ENCODE peak calls at places on chromosome 17, in four cellular contexts. Q is body of pancreas, R is endothelial cell of umbilical vein, P is H1. E is an unnamed sample.

GRCh38 chr17:46003907-46004748 is 5.1 kb downstream of the STH start:
- DNase-seq in Q (peak; percentile 94), R (no peak), P (no peak), E (peak; percentile 81)

GRCh38 chr17:2195729-2196128 is 107.9 kb downstream of the SMG6 start:
- DNase-seq in Q (no peak), R (no peak), P (no peak), E (no peak)

GRCh38 chr17:56994009-56994792 is 16.3 kb downstream of the SCPEP1 start:
- DNase-seq in Q (no peak), R (no peak), P (no peak), E (no peak)

GRCh38 chr17:78739331-78739853 is 42.7 kb downstream of the CYTH1 start:
- DNase-seq in Q (no peak), R (no peak), P (no peak), E (no peak)

GRCh38 chr17:28570716-28571254 is 539 bp downstream of the PIGS start:
- DNase-seq in Q (peak; percentile 32), R (peak; percentile 37), P (no peak), E (peak; percentile 65)

GRCh38 chr17:74280093-74280513 is 6.1 kb downstream of the DNAI2 start:
- DNase-seq in Q (no peak), R (no peak), P (no peak), E (no peak)

GRCh38 chr17:37399404-37399803 is 7.2 kb downstream of the ACACA start:
- DNase-seq in Q (no peak), R (no peak), P (no peak), E (no peak)

GRCh38 chr17:71803656-71804284 is 317.1 kb upstream of the SOX9 start:
- DNase-seq in Q (peak; percentile 47), R (no peak), P (no peak), E (no peak)

GRCh38 chr17:10117581-10118001 is 80.8 kb downstream of the GAS7 start:
- DNase-seq in Q (no peak), R (no peak), P (no peak), E (no peak)

GRCh38 chr17:75832164-75832651 is 12.0 kb downstream of the UNC13D start:
- DNase-seq in Q (no peak), R (no peak), P (no peak), E (no peak)

GRCh38 chr17:49518346-49519078 is 23.4 kb downstream of the NGFR start:
- DNase-seq in Q (no peak), R (no peak), P (no peak), E (no peak)

GRCh38 chr17:59180626-59181025 is 25.1 kb downstream of the PRR11 start:
- DNase-seq in Q (no peak), R (no peak), P (no peak), E (no peak)

GRCh38 chr17:40915721-40916256 is 21.7 kb downstream of the KRT23 start:
- DNase-seq in Q (no peak), R (no peak), P (no peak), E (no peak)

GRCh38 chr17:39213852-39214251 is 11.9 kb downstream of the STAC2 start:
- DNase-seq in Q (no peak), R (no peak), P (no peak), E (no peak)

GRCh38 chr17:55314784-55315491 is 50.2 kb downstream of the HLF start:
- DNase-seq in Q (no peak), R (no peak), P (no peak), E (no peak)

GRCh38 chr17:66357037-66357436 is 54.6 kb downstream of the PRKCA start:
- DNase-seq in Q (no peak), R (no peak), P (no peak), E (no peak)

GRCh38 chr17:40065771-40066510 is 3.2 kb downstream of the THRA start:
- DNase-seq in Q (no peak), R (no peak), P (no peak), E (no peak)

GRCh38 chr17:51676691-51677487 is 416.5 kb downstream of the UTP18 start:
- DNase-seq in Q (no peak), R (no peak), P (no peak), E (no peak)

GRCh38 chr17:50359005-50359699 is 13.2 kb downstream of the XYLT2 start:
- DNase-seq in Q (no peak), R (no peak), P (no peak), E (peak; percentile 52)

GRCh38 chr17:36921131-36921851 is 16.0 kb upstream of the LHX1 start:
- DNase-seq in Q (no peak), R (no peak), P (no peak), E (no peak)

GRCh38 chr17:77322534-77323412 is 182.0 kb downstream of the SEC14L1 start:
- DNase-seq in Q (peak; percentile 76), R (peak; percentile 82), P (no peak), E (peak; percentile 81)

GRCh38 chr17:78124081-78124835 is 4.3 kb downstream of the TMC6 start:
- DNase-seq in Q (no peak), R (no peak), P (no peak), E (peak; percentile 46)

GRCh38 chr17:74089869-74090464 is 113.5 kb upstream of the RPL38 start:
- DNase-seq in Q (no peak), R (no peak), P (peak; percentile 61), E (peak; percentile 64)

GRCh38 chr17:74374786-74375185 is 7.5 kb downstream of the GPR142 start:
- DNase-seq in Q (no peak), R (no peak), P (no peak), E (no peak)

GRCh38 chr17:45226620-45227019 is 4.9 kb downstream of the FMNL1 start:
- DNase-seq in Q (no peak), R (no peak), P (no peak), E (no peak)

GRCh38 chr17:45332989-45333701 is 16.3 kb upstream of the MAP3K14 start:
- DNase-seq in Q (no peak), R (no peak), P (no peak), E (no peak)

GRCh38 chr17:66570353-66571195 is 264.3 kb upstream of the CACNG5 start:
- DNase-seq in Q (no peak), R (no peak), P (no peak), E (no peak)

GRCh38 chr17:44065668-44066203 is 735 bp downstream of the LSM12 start:
- DNase-seq in Q (no peak), R (peak; percentile 30), P (no peak), E (no peak)

GRCh38 chr17:47847341-47848197 is 3.4 kb downstream of the SP6 start:
- DNase-seq in Q (no peak), R (no peak), P (no peak), E (no peak)
- H3K27me3 ChIP-seq in Q (no peaks in the 10 kb centered on the region), R (peaks cover 1% of the 10 kb centered on the region), P (peaks cover 76% of the 10 kb centered on the region), E (no peaks in the 10 kb centered on the region)

GRCh38 chr17:8248751-8249607 is at the start of gene PFAS:
- DNase-seq in Q (peak; percentile 95), R (peak; percentile 90), P (peak; percentile 77), E (peak; percentile 96)
- TF ChIP-seq POLR2A in Q (peak; percentile 16), R (peak; percentile 79), P (peak; percentile 71), E (peak; percentile 49)

GRCh38 chr17:81987161-81987770 is 9.8 kb downstream of the ASPSCR1 start:
- DNase-seq in Q (no peak), R (no peak), P (no peak), E (no peak)

GRCh38 chr17:81983639-81984373 is 6.4 kb downstream of the ASPSCR1 start:
- DNase-seq in Q (no peak), R (no peak), P (no peak), E (no peak)

GRCh38 chr17:81983011-81983638 is 5.7 kb downstream of the ASPSCR1 start:
- DNase-seq in Q (no peak), R (no peak), P (no peak), E (no peak)

GRCh38 chr17:81986606-81987005 is 9.2 kb downstream of the ASPSCR1 start:
- DNase-seq in Q (no peak), R (no peak), P (no peak), E (no peak)

GRCh38 chr17:81984773-81985410 is 7.5 kb downstream of the ASPSCR1 start:
- DNase-seq in Q (no peak), R (no peak), P (no peak), E (no peak)
- H3K27me3 ChIP-seq in Q (no peaks in the 10 kb centered on the region), R (no peaks in the 10 kb centered on the region), P (no peaks in the 10 kb centered on the region), E (no peaks in the 10 kb centered on the region)

DNA sequence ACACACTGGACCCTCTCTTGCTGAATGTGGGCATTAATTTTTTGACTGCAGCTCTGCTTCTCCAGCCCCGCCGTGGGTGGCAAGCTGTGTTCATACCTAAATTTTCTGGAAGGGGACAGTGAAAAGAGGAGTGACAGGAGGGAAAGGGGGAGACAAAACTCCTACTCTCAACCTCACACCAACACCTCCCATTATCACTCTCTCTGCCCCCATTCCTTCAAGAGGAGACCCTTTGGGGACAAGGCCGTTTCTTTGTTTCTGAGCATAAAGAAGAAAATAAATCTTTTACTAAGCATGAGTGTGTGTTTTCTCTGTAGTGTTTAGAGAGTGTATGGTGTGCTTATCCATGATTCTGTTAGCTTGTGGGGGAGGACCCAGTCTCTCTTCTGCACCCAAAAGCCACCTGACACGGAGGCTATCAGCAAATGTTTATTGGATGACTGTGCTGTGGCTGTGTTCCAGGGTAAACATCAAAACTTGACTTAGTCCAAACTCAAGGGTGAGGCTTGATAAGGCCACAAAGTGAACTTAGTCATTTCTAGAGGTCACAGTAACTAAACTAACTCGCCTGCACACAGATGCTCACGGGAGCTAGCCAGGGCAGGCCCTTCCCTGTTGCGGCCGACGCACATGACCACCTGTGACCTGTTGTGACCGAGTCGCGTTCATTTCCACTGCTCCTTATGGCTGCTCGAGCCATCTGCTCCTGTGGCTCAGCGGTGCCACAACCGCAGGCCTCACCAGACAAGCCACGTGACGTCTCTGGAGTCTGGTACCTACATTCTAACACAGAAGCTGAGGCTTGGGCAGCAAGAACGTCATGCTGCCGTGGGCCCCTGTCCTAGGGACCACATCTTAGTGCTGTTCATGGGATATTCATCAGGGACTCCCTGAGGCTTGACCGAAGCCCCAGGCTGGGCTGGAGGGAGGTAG is 9.8 kb upstream of the MED11 start:
- DNase-seq in Q (peak; percentile 89), R (peak; percentile 55), P (no peak), E (peak; percentile 73)
- TF ChIP-seq POLR2A in Q (no peak), R (peak; percentile 25), P (no peak), E (no peak)

GRCh38 chr17:17787568-17787967 is 49.2 kb downstream of the SREBF1 start:
- DNase-seq in Q (no peak), R (no peak), P (no peak), E (no peak)
- H3K27me3 ChIP-seq in Q (no peaks in the 10 kb centered on the region), R (no peaks in the 10 kb centered on the region), P (peaks cover 43% of the 10 kb centered on the region), E (no peaks in the 10 kb centered on the region)

DNA sequence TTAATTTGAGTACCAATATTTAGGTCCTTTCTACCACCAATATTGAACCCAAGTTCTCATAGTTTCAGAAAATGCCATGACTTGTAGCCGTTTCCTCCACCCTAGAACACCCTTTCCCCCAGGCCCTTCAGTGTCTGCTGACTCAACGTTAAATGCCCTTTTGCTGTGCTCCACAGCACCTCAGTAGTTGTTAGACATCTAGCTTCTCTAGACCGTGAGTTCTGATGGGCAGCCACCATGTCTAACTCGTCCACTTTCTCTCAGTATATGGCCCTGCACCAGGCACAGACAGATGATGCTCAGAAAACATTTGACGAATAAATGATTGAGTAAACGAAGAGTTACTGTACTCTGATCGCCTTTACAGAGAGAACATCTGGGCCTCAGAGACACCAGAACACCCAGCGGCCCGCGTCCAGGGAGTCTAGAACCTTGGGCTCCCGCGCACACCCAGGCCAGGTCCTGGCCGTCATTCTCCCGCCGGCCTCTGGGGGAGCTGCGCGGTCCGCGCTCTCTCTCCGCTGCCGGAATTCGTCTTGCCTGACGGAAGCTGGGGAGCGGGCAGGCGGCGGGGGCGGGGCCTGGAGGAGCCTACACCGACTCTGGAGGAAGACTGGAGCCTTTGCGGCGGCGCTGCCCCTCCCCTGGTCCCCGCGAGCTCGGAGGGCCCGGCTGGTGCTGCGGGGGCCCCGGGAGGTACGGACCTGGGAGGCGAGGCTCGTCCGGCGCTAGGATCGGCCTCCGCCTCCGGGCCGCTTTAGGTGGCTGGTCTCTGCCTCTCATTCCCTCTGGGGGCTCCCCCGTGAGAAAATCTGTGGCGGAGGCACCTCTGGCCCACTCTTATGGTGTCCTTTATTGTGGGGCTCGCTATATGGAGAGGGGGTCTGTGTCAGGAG is at the start of gene NKIRAS2:
- DNase-seq in Q (peak; percentile 95), R (peak; percentile 89), P (peak; percentile 72), E (peak; percentile 94)
- TF ChIP-seq POLR2A in Q (peak; percentile 13), R (peak; percentile 92), P (no peak), E (peak; percentile 55)

GRCh38 chr17:63445065-63445464 is 1.0 kb downstream of the CYB561 start:
- DNase-seq in Q (no peak), R (no peak), P (no peak), E (no peak)
- H3K27me3 ChIP-seq in Q (no peaks in the 10 kb centered on the region), R (no peaks in the 10 kb centered on the region), P (no peaks in the 10 kb centered on the region), E (no peaks in the 10 kb centered on the region)